ENCODE peak calls at places on chromosomes 16 and 17, in five cellular contexts. Q, D, X, G and C are unnamed samples.

GRCh38 chr17:56176101-56176500 is 22.8 kb downstream of the ANKFN1 start:
- DNase-seq in Q (no peak), D (peak; percentile 36), X (peak; percentile 25), G (peak; percentile 6), C (no peak)

GRCh38 chr16:85005278-85006069 is 5.9 kb downstream of the ZDHHC7 start:
- DNase-seq in G (peak; percentile 57), Q (no peak), X (peak; percentile 67), D (peak; percentile 39), C (no peak)

GRCh38 chr16:12178251-12178990 is 201.9 kb downstream of the SNX29 start:
- DNase-seq in Q (no peak), D (peak; percentile 83), G (peak; percentile 78), X (no peak), C (no peak)

GRCh38 chr16:31187808-31188189 is 7.9 kb downstream of the FUS start:
- DNase-seq in G (no peak), X (no peak), Q (no peak), D (no peak), C (no peak)

GRCh38 chr17:59437766-59438165 is 106.3 kb downstream of the YPEL2 start:
- DNase-seq in G (no peak), D (no peak), Q (no peak), X (no peak), C (no peak)

GRCh38 chr16:17497648-17498047 is 26.9 kb upstream of the XYLT1 start:
- DNase-seq in G (no peak), X (no peak), D (peak; percentile 60), Q (no peak), C (no peak)

GRCh38 chr17:1915889-1916288 is 86.1 kb downstream of the RPA1 start:
- DNase-seq in D (no peak), X (no peak), G (no peak), Q (no peak), C (no peak)

GRCh38 chr17:5381542-5381941 is 37.9 kb downstream of the NUP88 start:
- DNase-seq in G (no peak), D (peak; percentile 34), Q (no peak), X (no peak), C (no peak)

GRCh38 chr17:2893422-2893914 is 97.2 kb downstream of the RAP1GAP2 start:
- DNase-seq in D (no peak), G (no peak), Q (peak; percentile 30), X (no peak), C (no peak)

GRCh38 chr16:4391635-4392381 is 20.2 kb downstream of the VASN start:
- DNase-seq in D (no peak), G (no peak), Q (peak; percentile 82), X (peak; percentile 77), C (no peak)

GRCh38 chr16:27270389-27270788 is 1.8 kb upstream of the NSMCE1 start:
- DNase-seq in Q (no peak), G (no peak), X (no peak), D (no peak), C (no peak)

GRCh38 chr16:57038151-57038550 is 48.8 kb downstream of the NLRC5 start:
- DNase-seq in X (no peak), D (peak; percentile 63), Q (no peak), G (peak; percentile 68), C (no peak)

GRCh38 chr16:27301236-27301861 is 12.4 kb upstream of the IL4R start:
- DNase-seq in Q (no peak), G (no peak), X (no peak), D (no peak), C (no peak)

GRCh38 chr17:60077672-60078519 is 825 bp downstream of the HEATR6 start:
- DNase-seq in Q (no peak), X (no peak), G (peak; percentile 77), D (no peak), C (no peak)

GRCh38 chr16:10385725-10386516 is at the start of gene ATF7IP2:
- DNase-seq in X (peak; percentile 98), G (peak; percentile 92), D (peak; percentile 77), Q (peak; percentile 98), C (peak; percentile 71)

GRCh38 chr16:85203462-85203813 is 91.2 kb upstream of the CIBAR2 start:
- DNase-seq in X (no peak), Q (no peak), G (no peak), D (no peak), C (no peak)

GRCh38 chr17:46056800-46057304 is 57.8 kb downstream of the STH start:
- DNase-seq in G (peak; percentile 41), D (peak; percentile 74), X (peak; percentile 58), Q (no peak), C (no peak)

GRCh38 chr17:81917565-81918332 is at the start of gene SIRT7:
- DNase-seq in G (peak; percentile 65), D (peak; percentile 58), X (peak; percentile 78), Q (peak; percentile 93), C (peak; percentile 83)
- H4K8ac ChIP-seq in G (peak within 1 kb of the TSS; percentile 62), D (no peak within 1 kb of the TSS), X (no peak within 1 kb of the TSS), Q (no peak within 1 kb of the TSS), C (no peak within 1 kb of the TSS)

DNA sequence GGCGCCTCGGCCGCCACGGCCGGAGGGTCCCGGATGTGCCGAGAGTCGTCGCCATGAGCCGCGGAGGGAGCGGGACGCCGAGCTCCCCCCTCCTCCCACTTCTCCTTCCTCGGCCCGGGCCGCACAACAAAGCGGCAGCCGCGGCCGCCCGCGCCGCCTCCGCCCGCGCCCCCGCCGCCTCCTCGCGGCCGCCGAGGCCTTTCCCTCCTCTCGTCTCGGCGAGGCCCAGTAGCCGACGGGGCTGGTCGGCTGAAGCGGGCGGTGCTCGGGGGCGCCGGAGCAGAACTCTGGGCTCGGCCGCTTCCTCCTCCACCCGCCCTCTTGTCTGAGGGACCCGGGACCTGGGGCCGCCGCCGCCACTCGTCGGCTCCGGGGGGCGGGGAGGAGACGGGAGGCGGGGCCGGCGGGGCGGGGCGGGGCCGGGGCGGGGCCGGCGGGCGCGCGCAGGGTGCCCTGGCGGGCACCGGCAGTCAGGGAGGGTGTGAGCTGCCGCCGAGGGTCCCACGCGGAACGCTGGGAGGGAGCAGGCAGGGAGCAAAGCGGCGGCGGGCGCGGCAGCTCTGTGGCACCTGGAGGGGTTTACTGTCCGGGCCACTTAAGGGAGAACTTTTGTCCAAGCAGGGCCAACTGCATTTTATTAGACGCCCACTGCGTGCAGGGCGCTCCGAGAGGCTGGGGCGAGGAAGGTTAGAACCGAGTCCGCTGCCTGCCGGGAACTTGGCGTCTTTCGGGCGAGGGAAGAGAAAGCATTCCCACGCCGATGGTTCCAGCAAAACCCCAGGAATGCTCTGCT is at the start of gene SMURF2:
- DNase-seq in X (peak; percentile 84), G (peak; percentile 80), D (peak; percentile 61), Q (peak; percentile 90), C (peak; percentile 58)
- H4K8ac ChIP-seq in X (no peak within 1 kb of the TSS), G (peak within 1 kb of the TSS; percentile 69), D (peak within 1 kb of the TSS; percentile 81), Q (no peak within 1 kb of the TSS), C (peak within 1 kb of the TSS; percentile 17)

GRCh38 chr17:31802502-31802901 is 56.5 kb downstream of the COPRS start:
- DNase-seq in X (no peak), G (no peak), Q (no peak), D (no peak), C (no peak)
- H4K8ac ChIP-seq in X (no peak overlapping the region), G (no peak overlapping the region), Q (no peak overlapping the region), D (no peak overlapping the region), C (no peak overlapping the region)

GRCh38 chr17:79667746-79668145 is 56.9 kb upstream of the RBFOX3 start:
- DNase-seq in X (no peak), Q (peak; percentile 18), G (no peak), D (no peak), C (no peak)

GRCh38 chr17:79668344-79669250 is 57.7 kb upstream of the RBFOX3 start:
- DNase-seq in Q (no peak), G (no peak), D (no peak), X (peak; percentile 4), C (no peak)

GRCh38 chr17:79667121-79667715 is 56.4 kb upstream of the RBFOX3 start:
- DNase-seq in D (no peak), Q (peak; percentile 21), G (no peak), X (no peak), C (no peak)

GRCh38 chr17:79666111-79666510 is 55.3 kb upstream of the RBFOX3 start:
- DNase-seq in D (no peak), Q (peak; percentile 15), X (no peak), G (no peak), C (no peak)

DNA sequence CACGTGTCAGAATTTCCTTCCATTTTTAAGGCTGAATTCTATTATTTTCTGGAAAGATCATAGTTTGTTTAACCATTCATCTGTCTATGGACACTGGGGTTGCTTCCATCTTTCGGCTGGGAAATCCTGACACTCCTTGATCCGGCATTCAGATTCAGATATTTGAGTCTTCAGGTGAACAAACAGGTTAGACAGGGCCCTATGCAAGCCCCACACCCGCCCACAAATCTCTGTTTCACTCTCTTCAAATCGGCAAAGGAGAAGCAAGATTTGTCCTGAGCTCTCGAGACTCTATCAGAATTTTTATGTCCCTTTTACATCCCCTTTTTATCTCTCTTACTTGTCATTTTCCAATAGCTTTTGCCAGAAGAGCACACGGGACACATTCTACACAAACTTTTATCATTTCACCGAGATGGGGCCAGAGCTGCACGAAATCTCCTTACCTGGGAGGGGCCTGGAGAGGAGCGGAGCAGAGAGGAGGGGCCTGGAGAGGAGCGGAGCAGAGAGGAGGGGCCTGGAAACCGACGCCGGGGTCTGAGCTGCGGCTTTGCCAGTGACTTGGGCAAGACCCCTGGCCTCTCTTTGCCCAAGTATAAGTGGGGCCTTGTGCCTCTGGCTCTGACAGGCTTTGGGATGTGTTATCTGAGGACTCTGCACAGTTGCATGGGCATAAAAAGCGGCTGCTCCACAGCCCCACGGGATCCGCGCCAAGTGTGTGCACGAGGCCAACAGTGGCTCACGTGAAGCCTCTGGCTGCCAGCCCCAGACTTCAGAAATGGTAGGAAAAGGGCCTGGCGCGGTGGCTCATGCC is 54.3 kb upstream of the RBFOX3 start:
- DNase-seq in X (peak; percentile 32), D (no peak), G (no peak), Q (peak; percentile 82), C (no peak)
- H4K8ac ChIP-seq in X (no peak overlapping the region), D (no peak overlapping the region), G (no peak overlapping the region), Q (no peak overlapping the region), C (no peak overlapping the region)

DNA sequence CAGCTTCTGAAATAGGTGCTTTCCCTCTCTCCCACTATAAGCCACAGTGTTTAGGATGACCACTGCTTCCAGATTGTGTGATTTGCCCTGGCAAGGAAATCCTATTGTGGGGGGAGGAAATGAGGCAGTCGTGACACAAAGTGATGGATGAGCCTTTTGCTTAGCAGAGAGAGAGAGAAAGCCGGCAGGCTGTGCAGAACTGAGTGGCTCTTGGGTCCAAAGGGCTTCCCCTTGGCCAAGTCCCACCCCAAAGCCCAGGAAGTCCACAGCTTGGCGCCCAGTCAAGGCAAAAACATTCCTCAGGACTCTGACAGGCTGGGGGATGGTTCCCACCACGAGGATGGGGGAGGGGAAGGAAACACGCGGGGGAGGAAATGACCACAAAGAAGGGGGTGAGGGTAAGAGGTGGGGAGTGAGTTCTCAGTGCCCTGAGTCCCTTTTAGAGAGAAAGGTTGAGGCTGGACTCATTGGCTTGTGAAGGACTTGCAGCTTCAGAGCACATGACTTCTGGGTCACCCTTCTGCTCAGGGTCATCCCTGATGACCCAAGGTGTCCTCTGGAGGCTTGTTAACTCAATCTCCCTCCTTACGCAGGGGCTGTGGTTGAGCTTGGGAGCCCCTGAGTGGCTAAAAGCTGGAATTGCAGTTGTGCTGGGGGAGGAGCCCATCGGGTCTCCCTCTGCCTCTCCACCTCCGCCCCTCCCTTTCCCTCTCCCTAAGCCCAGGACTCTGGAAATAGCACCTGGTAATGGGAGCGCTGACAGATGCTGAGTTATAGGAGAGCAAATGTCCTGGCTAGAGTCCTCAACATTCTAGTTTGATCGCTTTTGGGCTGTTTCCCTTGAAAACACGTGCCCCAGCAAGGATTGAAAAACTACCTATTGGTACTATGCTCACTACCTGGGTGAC is 10.3 kb upstream of the MSL1 start:
- DNase-seq in Q (peak; percentile 97), D (peak; percentile 97), X (peak; percentile 97), G (peak; percentile 98), C (no peak)
- H4K8ac ChIP-seq in Q (no peak overlapping the region), D (peak overlapping the region; percentile 10), X (no peak overlapping the region), G (peak overlapping the region; percentile 43), C (peak overlapping the region; percentile 58)